ENCODE peak calls at places on chromosome 16, in seven cellular contexts. One of them, this sample, is unnamed.

GRCh38 chr16:54430491-54431030 is 144.0 kb upstream of the IRX3 start:
- DNase-seq in caudate nucleus: no peak
- DNase-seq in AG08395: peak
- DNase-seq in heart right ventricle: no peak
- DNase-seq in bronchial epithelial cell: peak
- DNase-seq in stimulated activated CD4-positive, alpha-beta T cell treated with anti-CD3 and anti-CD28 coated beads, Interleukin-1b, Interleukin-23, amount 100 ng/mL, for 1 hour: no peak
- DNase-seq in activated T-cell treated with anti-CD3 and anti-CD28 coated beads for 1 hour: no peak
- DNase-seq in this sample: no peak

GRCh38 chr16:68229431-68230175 is 6.3 kb downstream of the ESRP2 start:
- DNase-seq in stimulated activated CD4-positive, alpha-beta T cell treated with anti-CD3 and anti-CD28 coated beads, Interleukin-1b, Interleukin-23, amount 100 ng/mL, for 1 hour: no peak
- DNase-seq in bronchial epithelial cell: peak
- DNase-seq in activated T-cell treated with anti-CD3 and anti-CD28 coated beads for 1 hour: no peak
- DNase-seq in caudate nucleus: no peak
- DNase-seq in heart right ventricle: no peak
- DNase-seq in AG08395: peak
- DNase-seq in this sample: peak

GRCh38 chr16:87581867-87582220 is 20.5 kb upstream of the JPH3 start:
- DNase-seq in AG08395: peak
- DNase-seq in activated T-cell treated with anti-CD3 and anti-CD28 coated beads for 1 hour: no peak
- DNase-seq in stimulated activated CD4-positive, alpha-beta T cell treated with anti-CD3 and anti-CD28 coated beads, Interleukin-1b, Interleukin-23, amount 100 ng/mL, for 1 hour: no peak
- DNase-seq in heart right ventricle: peak
- DNase-seq in caudate nucleus: no peak
- DNase-seq in bronchial epithelial cell: peak
- DNase-seq in this sample: no peak

GRCh38 chr16:58022601-58023371 is 2.8 kb upstream of the MMP15 start:
- DNase-seq in caudate nucleus: peak
- DNase-seq in bronchial epithelial cell: peak
- DNase-seq in heart right ventricle: peak
- DNase-seq in activated T-cell treated with anti-CD3 and anti-CD28 coated beads for 1 hour: no peak
- DNase-seq in AG08395: peak
- DNase-seq in stimulated activated CD4-positive, alpha-beta T cell treated with anti-CD3 and anti-CD28 coated beads, Interleukin-1b, Interleukin-23, amount 100 ng/mL, for 1 hour: no peak
- DNase-seq in this sample: peak

GRCh38 chr16:3578610-3579551 is 1.7 kb upstream of the NLRC3 start:
- DNase-seq in heart right ventricle: no peak
- DNase-seq in caudate nucleus: no peak
- DNase-seq in stimulated activated CD4-positive, alpha-beta T cell treated with anti-CD3 and anti-CD28 coated beads, Interleukin-1b, Interleukin-23, amount 100 ng/mL, for 1 hour: no peak
- DNase-seq in bronchial epithelial cell: no peak
- DNase-seq in AG08395: peak
- DNase-seq in activated T-cell treated with anti-CD3 and anti-CD28 coated beads for 1 hour: peak
- DNase-seq in this sample: no peak

GRCh38 chr16:56669840-56670639 is 426 bp downstream of the MT1H start:
- DNase-seq in activated T-cell treated with anti-CD3 and anti-CD28 coated beads for 1 hour: no peak
- DNase-seq in caudate nucleus: no peak
- DNase-seq in heart right ventricle: no peak
- DNase-seq in AG08395: no peak
- DNase-seq in stimulated activated CD4-positive, alpha-beta T cell treated with anti-CD3 and anti-CD28 coated beads, Interleukin-1b, Interleukin-23, amount 100 ng/mL, for 1 hour: no peak
- DNase-seq in bronchial epithelial cell: no peak
- DNase-seq in this sample: no peak

GRCh38 chr16:88843256-88843655 is 13.5 kb downstream of the GALNS start:
- DNase-seq in heart right ventricle: no peak
- DNase-seq in stimulated activated CD4-positive, alpha-beta T cell treated with anti-CD3 and anti-CD28 coated beads, Interleukin-1b, Interleukin-23, amount 100 ng/mL, for 1 hour: no peak
- DNase-seq in caudate nucleus: no peak
- DNase-seq in bronchial epithelial cell: no peak
- DNase-seq in activated T-cell treated with anti-CD3 and anti-CD28 coated beads for 1 hour: no peak
- DNase-seq in AG08395: no peak
- DNase-seq in this sample: no peak

GRCh38 chr16:14649816-14650215 is 17.1 kb downstream of the BFAR start:
- DNase-seq in heart right ventricle: no peak
- DNase-seq in caudate nucleus: no peak
- DNase-seq in activated T-cell treated with anti-CD3 and anti-CD28 coated beads for 1 hour: no peak
- DNase-seq in AG08395: no peak
- DNase-seq in bronchial epithelial cell: no peak
- DNase-seq in stimulated activated CD4-positive, alpha-beta T cell treated with anti-CD3 and anti-CD28 coated beads, Interleukin-1b, Interleukin-23, amount 100 ng/mL, for 1 hour: no peak
- DNase-seq in this sample: no peak

GRCh38 chr16:999677-1000076 is 18.1 kb downstream of the SOX8 start:
- DNase-seq in stimulated activated CD4-positive, alpha-beta T cell treated with anti-CD3 and anti-CD28 coated beads, Interleukin-1b, Interleukin-23, amount 100 ng/mL, for 1 hour: no peak
- DNase-seq in AG08395: no peak
- DNase-seq in bronchial epithelial cell: no peak
- DNase-seq in caudate nucleus: no peak
- DNase-seq in activated T-cell treated with anti-CD3 and anti-CD28 coated beads for 1 hour: no peak
- DNase-seq in heart right ventricle: no peak
- DNase-seq in this sample: no peak

GRCh38 chr16:53061701-53062159 is 6.9 kb downstream of the CHD9 start:
- DNase-seq in AG08395: no peak
- DNase-seq in stimulated activated CD4-positive, alpha-beta T cell treated with anti-CD3 and anti-CD28 coated beads, Interleukin-1b, Interleukin-23, amount 100 ng/mL, for 1 hour: no peak
- DNase-seq in heart right ventricle: no peak
- DNase-seq in caudate nucleus: no peak
- DNase-seq in bronchial epithelial cell: no peak
- DNase-seq in activated T-cell treated with anti-CD3 and anti-CD28 coated beads for 1 hour: no peak
- DNase-seq in this sample: no peak

GRCh38 chr16:11691771-11692170 is 23.5 kb downstream of the SNN start:
- DNase-seq in bronchial epithelial cell: no peak
- DNase-seq in stimulated activated CD4-positive, alpha-beta T cell treated with anti-CD3 and anti-CD28 coated beads, Interleukin-1b, Interleukin-23, amount 100 ng/mL, for 1 hour: no peak
- DNase-seq in heart right ventricle: no peak
- DNase-seq in caudate nucleus: no peak
- DNase-seq in activated T-cell treated with anti-CD3 and anti-CD28 coated beads for 1 hour: no peak
- DNase-seq in AG08395: no peak
- DNase-seq in this sample: no peak

GRCh38 chr16:54931041-54931756 is 534 bp downstream of the IRX5 start:
- DNase-seq in bronchial epithelial cell: no peak
- DNase-seq in stimulated activated CD4-positive, alpha-beta T cell treated with anti-CD3 and anti-CD28 coated beads, Interleukin-1b, Interleukin-23, amount 100 ng/mL, for 1 hour: no peak
- DNase-seq in heart right ventricle: peak
- DNase-seq in caudate nucleus: no peak
- DNase-seq in activated T-cell treated with anti-CD3 and anti-CD28 coated beads for 1 hour: no peak
- DNase-seq in AG08395: no peak
- DNase-seq in this sample: no peak

GRCh38 chr16:47470810-47471209 is 9.7 kb downstream of the PHKB start:
- DNase-seq in activated T-cell treated with anti-CD3 and anti-CD28 coated beads for 1 hour: no peak
- DNase-seq in stimulated activated CD4-positive, alpha-beta T cell treated with anti-CD3 and anti-CD28 coated beads, Interleukin-1b, Interleukin-23, amount 100 ng/mL, for 1 hour: no peak
- DNase-seq in caudate nucleus: no peak
- DNase-seq in AG08395: no peak
- DNase-seq in heart right ventricle: no peak
- DNase-seq in bronchial epithelial cell: no peak
- DNase-seq in this sample: no peak

GRCh38 chr16:74738134-74738541 is 36.5 kb downstream of the FA2H start:
- DNase-seq in caudate nucleus: no peak
- DNase-seq in AG08395: no peak
- DNase-seq in bronchial epithelial cell: peak
- DNase-seq in stimulated activated CD4-positive, alpha-beta T cell treated with anti-CD3 and anti-CD28 coated beads, Interleukin-1b, Interleukin-23, amount 100 ng/mL, for 1 hour: no peak
- DNase-seq in activated T-cell treated with anti-CD3 and anti-CD28 coated beads for 1 hour: no peak
- DNase-seq in heart right ventricle: no peak
- DNase-seq in this sample: no peak

GRCh38 chr16:30053376-30054015 is 12.1 kb upstream of the ALDOA start:
- DNase-seq in activated T-cell treated with anti-CD3 and anti-CD28 coated beads for 1 hour: no peak
- DNase-seq in stimulated activated CD4-positive, alpha-beta T cell treated with anti-CD3 and anti-CD28 coated beads, Interleukin-1b, Interleukin-23, amount 100 ng/mL, for 1 hour: no peak
- DNase-seq in heart right ventricle: no peak
- DNase-seq in AG08395: peak
- DNase-seq in bronchial epithelial cell: peak
- DNase-seq in caudate nucleus: no peak
- DNase-seq in this sample: no peak

This sample was measured in dorsolateral prefrontal cortex.